ENCODE peak calls at places on chromosome 10, in four cellular contexts. R is K562, P is GM12878, A is HepG2. X is an unnamed sample.

GRCh38 chr10:4677296-4678021 is 148.5 kb upstream of the AKR1E2 start:
- DNase-seq in R (no peak), P (no peak), A (no peak), X (peak; percentile 44)

GRCh38 chr10:101529207-101529606 is 58.9 kb downstream of the POLL start:
- DNase-seq in R (no peak), P (no peak), A (no peak), X (no peak)

GRCh38 chr10:126092806-126093205 is 196.4 kb downstream of the FANK1 start:
- DNase-seq in R (no peak), P (no peak), A (no peak), X (no peak)

GRCh38 chr10:124728071-124728829 is 15.9 kb downstream of the FAM53B start:
- DNase-seq in R (no peak), P (no peak), A (no peak), X (no peak)

GRCh38 chr10:31467791-31468535 is 148.9 kb downstream of the ZEB1 start:
- DNase-seq in R (no peak), P (no peak), A (peak; percentile 61), X (no peak)

GRCh38 chr10:122342293-122343134 is 32.0 kb upstream of the PLEKHA1 start:
- DNase-seq in R (peak; percentile 44), P (no peak), A (peak; percentile 54), X (peak; percentile 44)

GRCh38 chr10:76881477-76882220 is 756.0 kb downstream of the KCNMA1 start:
- DNase-seq in R (no peak), P (peak; percentile 26), A (no peak), X (no peak)

GRCh38 chr10:91642831-91643692 is 10.2 kb upstream of the PPP1R3C start:
- DNase-seq in R (no peak), P (no peak), A (no peak), X (no peak)

GRCh38 chr10:108060246-108060645 is 895.7 kb upstream of the SORCS1 start:
- DNase-seq in R (no peak), P (no peak), A (no peak), X (no peak)

GRCh38 chr10:113221756-113222168 is 271.7 kb downstream of the TCF7L2 start:
- DNase-seq in R (no peak), P (no peak), A (no peak), X (peak; percentile 18)

GRCh38 chr10:103969436-103969835 is 2.5 kb downstream of the SLK start:
- DNase-seq in R (no peak), P (no peak), A (no peak), X (no peak)

GRCh38 chr10:47047577-47048532 is 136.6 kb downstream of the PTPN20 start:
- DNase-seq in R (peak; percentile 88), P (no peak), A (peak; percentile 41), X (peak; percentile 71)

GRCh38 chr10:11261143-11261542 is 243.5 kb downstream of the CELF2 start:
- DNase-seq in R (no peak), P (no peak), A (no peak), X (no peak)

GRCh38 chr10:44439436-44439835 is 54.5 kb upstream of the CXCL12 start:
- DNase-seq in R (no peak), P (no peak), A (no peak), X (no peak)

GRCh38 chr10:59750155-59750945 is 2.9 kb downstream of the MRLN start:
- DNase-seq in R (no peak), P (no peak), A (no peak), X (no peak)

GRCh38 chr10:97195654-97196212 is 10.0 kb upstream of the SLIT1 start:
- DNase-seq in R (no peak), P (no peak), A (no peak), X (no peak)

GRCh38 chr10:79399242-79399831 is 46.1 kb downstream of the ZCCHC24 start:
- DNase-seq in R (peak; percentile 97), P (no peak), A (no peak), X (no peak)

GRCh38 chr10:29948971-29949370 is 110.4 kb downstream of the JCAD start:
- DNase-seq in R (no peak), P (no peak), A (no peak), X (no peak)

GRCh38 chr10:73039635-73040034 is 57.0 kb downstream of the P4HA1 start:
- DNase-seq in R (no peak), P (no peak), A (no peak), X (no peak)

GRCh38 chr10:37752309-37752875 is 105.0 kb downstream of the ZNF248 start:
- DNase-seq in R (no peak), P (no peak), A (no peak), X (peak; percentile 8)

GRCh38 chr10:92855560-92855959 is 7.2 kb downstream of the EXOC6 start:
- DNase-seq in R (no peak), P (no peak), A (no peak), X (no peak)

GRCh38 chr10:101012525-101013364 is 13.1 kb downstream of the LZTS2 start:
- DNase-seq in R (peak; percentile 51), P (peak; percentile 61), A (peak; percentile 89), X (peak; percentile 94)

GRCh38 chr10:21406595-21407218 is 118.8 kb downstream of the SKIDA1 start:
- DNase-seq in R (peak; percentile 17), P (no peak), A (no peak), X (no peak)

GRCh38 chr10:6543431-6544005 is 36.6 kb downstream of the PRKCQ start:
- DNase-seq in R (no peak), P (no peak), A (no peak), X (no peak)

GRCh38 chr10:87623191-87623590 is 36.5 kb upstream of the PAPSS2 start:
- DNase-seq in R (no peak), P (no peak), A (no peak), X (no peak)

GRCh38 chr10:87625658-87626057 is 34.0 kb upstream of the PAPSS2 start:
- DNase-seq in R (no peak), P (no peak), A (no peak), X (no peak)

GRCh38 chr10:87618470-87619423 is 40.9 kb upstream of the PAPSS2 start:
- DNase-seq in R (no peak), P (no peak), A (peak; percentile 96), X (peak; percentile 86)

GRCh38 chr10:87619705-87620104 is 40.0 kb upstream of the PAPSS2 start:
- DNase-seq in R (no peak), P (no peak), A (peak; percentile 46), X (peak; percentile 19)

DNA sequence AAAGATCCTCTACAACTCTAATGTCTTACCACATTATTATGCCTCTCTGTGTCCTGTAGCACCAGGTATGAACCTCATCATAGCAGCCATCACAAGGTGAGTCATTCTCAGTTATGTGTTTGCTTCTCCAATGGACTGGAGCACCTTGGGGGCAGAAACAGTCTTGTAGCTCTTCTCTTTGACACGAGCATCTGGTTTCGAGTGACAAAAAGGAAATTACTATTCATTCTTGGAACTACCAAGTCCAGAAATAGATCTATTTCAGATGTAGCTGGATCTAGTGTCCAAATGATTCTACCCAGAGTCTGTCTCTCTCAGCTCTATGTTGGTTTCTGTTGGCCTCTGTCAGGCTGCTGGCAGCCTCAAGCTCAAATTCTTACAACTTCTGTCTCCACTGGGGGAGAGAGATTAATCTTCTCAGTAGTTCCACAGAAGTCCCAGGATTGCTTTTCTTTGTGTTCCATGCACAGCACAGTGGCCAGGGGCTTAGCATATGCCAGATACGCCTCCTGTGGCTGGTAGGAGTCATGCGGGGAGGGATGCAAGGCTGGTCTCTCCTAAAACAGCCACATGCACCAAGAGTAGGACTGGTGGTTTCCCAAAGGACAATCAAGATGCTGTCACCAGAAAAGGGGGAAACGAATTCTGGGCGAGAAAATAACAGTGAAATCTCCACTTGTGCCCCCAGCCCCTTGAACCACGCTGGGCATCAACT is 37.2 kb upstream of the PAPSS2 start:
- DNase-seq in R (no peak), P (no peak), A (no peak), X (no peak)
- TF ChIP-seq SMC3 in R (no peak), P (no peak), A (peak; percentile 18), X (no peak)

DNA sequence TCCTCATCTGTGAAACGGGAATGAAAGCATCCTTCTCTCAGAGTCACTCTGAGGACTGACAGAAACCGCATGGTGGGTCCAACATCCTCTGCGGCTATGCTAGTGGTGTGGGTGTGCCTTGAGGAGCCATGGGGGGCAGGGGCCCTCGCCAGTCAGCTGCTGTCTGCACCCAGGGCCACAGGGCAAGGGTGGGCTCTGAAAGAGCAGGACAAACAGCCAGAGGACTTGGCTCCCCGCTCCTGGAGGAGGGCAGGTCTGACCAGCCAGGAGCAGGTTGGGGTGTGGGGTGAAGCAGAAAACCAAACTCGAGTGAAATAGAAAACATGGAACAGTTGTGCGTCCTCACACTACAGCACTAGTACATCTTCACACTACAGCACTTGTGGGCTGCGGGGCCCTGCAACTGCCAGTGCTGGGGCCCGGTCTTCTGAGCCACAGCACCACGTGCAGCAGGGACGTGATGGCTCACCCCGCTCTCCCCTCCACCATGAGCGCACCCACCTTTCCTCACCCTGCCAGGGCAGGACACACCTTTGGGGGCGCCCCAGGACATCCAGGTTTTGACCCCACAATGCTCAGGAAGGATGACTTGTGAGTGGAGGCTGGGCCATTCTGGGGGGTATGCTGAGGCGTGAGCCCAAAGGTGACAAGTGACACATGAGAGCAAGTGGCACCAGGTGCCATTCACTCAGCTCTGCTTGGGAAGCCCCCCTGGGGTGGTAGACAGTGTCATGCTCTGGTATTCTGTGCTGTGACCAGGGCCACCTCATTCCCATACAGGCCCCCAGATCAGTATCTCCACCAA is 96.1 kb upstream of the RET start:
- DNase-seq in R (no peak), P (no peak), A (no peak), X (no peak)
- TF ChIP-seq JUNB in R (no peak), P (no peak), A (no peak), X (no peak)

DNA sequence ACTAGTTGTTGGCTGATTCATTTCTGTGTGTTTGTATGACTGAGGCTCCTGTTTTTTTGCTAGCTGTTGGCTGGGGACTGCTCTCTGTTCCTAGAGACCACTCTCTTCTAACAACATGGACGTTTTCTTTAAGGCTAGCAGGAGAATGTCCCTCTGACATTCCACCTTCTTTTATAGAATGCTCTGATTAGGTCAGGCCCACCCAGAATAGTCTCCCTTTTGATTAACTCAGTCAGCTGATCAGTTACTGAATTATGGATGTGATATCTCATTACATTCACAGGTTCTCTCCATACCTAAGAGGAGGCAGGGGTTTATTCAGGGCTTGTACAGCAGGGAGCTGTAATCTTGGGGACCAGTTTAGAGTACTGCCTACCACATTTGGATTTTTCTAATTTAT is 175.6 kb upstream of the RHOBTB1 start:
- DNase-seq in R (no peak), P (no peak), A (no peak), X (no peak)
- TF ChIP-seq SMC3 in R (no peak), P (no peak), A (no peak), X (no peak)

GRCh38 chr10:65907199-65907712 is 1018.6 kb upstream of the LRRTM3 start:
- DNase-seq in R (no peak), P (no peak), A (no peak), X (no peak)
- TF ChIP-seq JUNB in R (no peak), P (no peak), A (no peak), X (no peak)